ENCODE peak calls at places on chromosomes 4 and X, in ten cellular contexts. One of them, this sample, is unnamed.
A peak's percentile ranks its signal among the peaks of the same experiment; 100 is the strongest.

GRCh38 chrX:39755152-39756032 is 342.4 kb downstream of the BCOR start:
- DNase-seq in brain microvascular endothelial cell: peak; percentile 93
- DNase-seq in tibial nerve: peak; percentile 62
- DNase-seq in pancreas: peak; percentile 86
- DNase-seq in GM03348: peak; percentile 83
- DNase-seq in OCI-M1: peak; percentile 9
- DNase-seq in AG09319: peak; percentile 71
- DNase-seq in HT1080: peak; percentile 95
- DNase-seq in right atrium auricular region: peak; percentile 93
- DNase-seq in GM13976: no peak
- DNase-seq in this sample: peak; percentile 86

GRCh38 chr4:122764071-122764807 is 31.7 kb downstream of the BBS12 start:
- DNase-seq in pancreas: no peak
- DNase-seq in right atrium auricular region: no peak
- DNase-seq in OCI-M1: peak; percentile 47
- DNase-seq in HT1080: peak; percentile 65
- DNase-seq in GM03348: peak; percentile 44
- DNase-seq in GM13976: no peak
- DNase-seq in AG09319: no peak
- DNase-seq in tibial nerve: no peak
- DNase-seq in brain microvascular endothelial cell: no peak
- DNase-seq in this sample: no peak

GRCh38 chr4:145099653-145100052 is 1.5 kb downstream of the ABCE1 start:
- DNase-seq in AG09319: no peak
- DNase-seq in brain microvascular endothelial cell: no peak
- DNase-seq in pancreas: no peak
- DNase-seq in right atrium auricular region: no peak
- DNase-seq in GM03348: peak; percentile 6
- DNase-seq in OCI-M1: peak; percentile 53
- DNase-seq in GM13976: no peak
- DNase-seq in tibial nerve: no peak
- DNase-seq in HT1080: peak; percentile 32
- DNase-seq in this sample: no peak

GRCh38 chrX:619812-620493 is 10.6 kb upstream of the SHOX start:
- DNase-seq in brain microvascular endothelial cell: no peak
- DNase-seq in GM03348: no peak
- DNase-seq in HT1080: no peak
- DNase-seq in tibial nerve: no peak
- DNase-seq in AG09319: no peak
- DNase-seq in pancreas: peak; percentile 67
- DNase-seq in right atrium auricular region: peak; percentile 26
- DNase-seq in OCI-M1: no peak
- DNase-seq in GM13976: no peak
- DNase-seq in this sample: no peak

GRCh38 chr4:189396435-189396834 is 544.2 kb upstream of the FRG1 start:
- DNase-seq in right atrium auricular region: no peak
- DNase-seq in AG09319: no peak
- DNase-seq in pancreas: no peak
- DNase-seq in tibial nerve: no peak
- DNase-seq in HT1080: no peak
- DNase-seq in GM13976: no peak
- DNase-seq in OCI-M1: no peak
- DNase-seq in brain microvascular endothelial cell: no peak
- DNase-seq in GM03348: no peak
- DNase-seq in this sample: no peak

GRCh38 chrX:1450381-1451161 is 2.1 kb downstream of the ASMTL start:
- DNase-seq in AG09319: no peak
- DNase-seq in right atrium auricular region: no peak
- DNase-seq in HT1080: no peak
- DNase-seq in brain microvascular endothelial cell: no peak
- DNase-seq in GM13976: no peak
- DNase-seq in OCI-M1: no peak
- DNase-seq in GM03348: no peak
- DNase-seq in tibial nerve: no peak
- DNase-seq in pancreas: peak; percentile 60
- DNase-seq in this sample: no peak

GRCh38 chr4:150342945-150343344 is 239.0 kb upstream of the MAB21L2 start:
- DNase-seq in OCI-M1: peak; percentile 72
- DNase-seq in pancreas: no peak
- DNase-seq in right atrium auricular region: no peak
- DNase-seq in tibial nerve: no peak
- DNase-seq in GM03348: no peak
- DNase-seq in brain microvascular endothelial cell: no peak
- DNase-seq in AG09319: no peak
- DNase-seq in GM13976: no peak
- DNase-seq in HT1080: no peak
- DNase-seq in this sample: no peak

GRCh38 chr4:8598391-8599090 is 6.0 kb downstream of the CPZ start:
- DNase-seq in tibial nerve: no peak
- DNase-seq in brain microvascular endothelial cell: no peak
- DNase-seq in AG09319: no peak
- DNase-seq in GM03348: no peak
- DNase-seq in pancreas: peak; percentile 39
- DNase-seq in GM13976: no peak
- DNase-seq in HT1080: no peak
- DNase-seq in OCI-M1: no peak
- DNase-seq in right atrium auricular region: no peak
- DNase-seq in this sample: no peak

GRCh38 chrX:12887767-12888166 is 18.7 kb upstream of the TLR8 start:
- DNase-seq in GM03348: no peak
- DNase-seq in GM13976: no peak
- DNase-seq in right atrium auricular region: no peak
- DNase-seq in HT1080: no peak
- DNase-seq in AG09319: no peak
- DNase-seq in OCI-M1: no peak
- DNase-seq in brain microvascular endothelial cell: no peak
- DNase-seq in pancreas: no peak
- DNase-seq in tibial nerve: no peak
- DNase-seq in this sample: no peak

GRCh38 chr4:762211-763190 is 56.9 kb downstream of the PCGF3 start:
- DNase-seq in OCI-M1: no peak
- DNase-seq in GM13976: no peak
- DNase-seq in HT1080: no peak
- DNase-seq in GM03348: no peak
- DNase-seq in tibial nerve: no peak
- DNase-seq in right atrium auricular region: no peak
- DNase-seq in AG09319: no peak
- DNase-seq in pancreas: peak; percentile 72
- DNase-seq in brain microvascular endothelial cell: peak; percentile 36
- DNase-seq in this sample: no peak

GRCh38 chr4:147589586-147589985 is 27.6 kb upstream of the TMEM184C start:
- DNase-seq in pancreas: no peak
- DNase-seq in brain microvascular endothelial cell: peak; percentile 32
- DNase-seq in GM03348: no peak
- DNase-seq in tibial nerve: no peak
- DNase-seq in OCI-M1: no peak
- DNase-seq in GM13976: no peak
- DNase-seq in HT1080: no peak
- DNase-seq in right atrium auricular region: no peak
- DNase-seq in AG09319: no peak
- DNase-seq in this sample: no peak

GRCh38 chr4:156620786-156621185 is 350.8 kb downstream of the PDGFC start:
- DNase-seq in brain microvascular endothelial cell: no peak
- DNase-seq in pancreas: no peak
- DNase-seq in tibial nerve: no peak
- DNase-seq in AG09319: no peak
- DNase-seq in GM13976: no peak
- DNase-seq in right atrium auricular region: no peak
- DNase-seq in GM03348: no peak
- DNase-seq in HT1080: no peak
- DNase-seq in OCI-M1: no peak
- DNase-seq in this sample: no peak